ENCODE peak calls at places on chromosomes 13 and 19, in ten cellular contexts. One of them, this sample, is unnamed.

GRCh38 chr13:113869263-113869662 is 5.4 kb upstream of the GAS6 start:
- DNase-seq in adrenal gland: no peak
- DNase-seq in HFFc6: no peak
- DNase-seq in activated B cell treated with CpG ODN at 0.5 μM for 24 hours: no peak
- DNase-seq in uterus: no peak
- DNase-seq in mammary epithelial cell: no peak
- DNase-seq in mesothelial cell of epicardium: no peak
- DNase-seq in colonic mucosa: no peak
- DNase-seq in heart right ventricle: no peak
- DNase-seq in thyroid gland: no peak
- DNase-seq in this sample: no peak

GRCh38 chr13:32594339-32594738 is 8.1 kb downstream of the PDS5B start:
- DNase-seq in adrenal gland: no peak
- DNase-seq in HFFc6: peak
- DNase-seq in activated B cell treated with CpG ODN at 0.5 μM for 24 hours: no peak
- DNase-seq in uterus: no peak
- DNase-seq in mammary epithelial cell: no peak
- DNase-seq in mesothelial cell of epicardium: no peak
- DNase-seq in colonic mucosa: no peak
- DNase-seq in heart right ventricle: no peak
- DNase-seq in thyroid gland: no peak
- DNase-seq in this sample: no peak

GRCh38 chr19:919157-920050 is 2.3 kb downstream of the KISS1R start:
- DNase-seq in adrenal gland: peak
- DNase-seq in HFFc6: no peak
- DNase-seq in activated B cell treated with CpG ODN at 0.5 μM for 24 hours: peak
- DNase-seq in uterus: no peak
- DNase-seq in mammary epithelial cell: peak
- DNase-seq in mesothelial cell of epicardium: no peak
- DNase-seq in colonic mucosa: no peak
- DNase-seq in heart right ventricle: no peak
- DNase-seq in thyroid gland: peak
- DNase-seq in this sample: peak

GRCh38 chr13:100588350-100589177 is at the start of gene GGACT:
- DNase-seq in adrenal gland: peak
- DNase-seq in HFFc6: peak
- DNase-seq in activated B cell treated with CpG ODN at 0.5 μM for 24 hours: peak
- DNase-seq in uterus: peak
- DNase-seq in mammary epithelial cell: peak
- DNase-seq in mesothelial cell of epicardium: peak
- DNase-seq in colonic mucosa: peak
- DNase-seq in heart right ventricle: peak
- DNase-seq in thyroid gland: peak
- DNase-seq in this sample: peak

GRCh38 chr19:6925801-6926751 is 38.7 kb downstream of the ADGRE1 start:
- DNase-seq in adrenal gland: no peak
- DNase-seq in HFFc6: no peak
- DNase-seq in activated B cell treated with CpG ODN at 0.5 μM for 24 hours: no peak
- DNase-seq in uterus: no peak
- DNase-seq in mammary epithelial cell: peak
- DNase-seq in mesothelial cell of epicardium: no peak
- DNase-seq in colonic mucosa: no peak
- DNase-seq in heart right ventricle: no peak
- DNase-seq in thyroid gland: no peak
- DNase-seq in this sample: no peak

GRCh38 chr13:50481936-50482335 is 361.6 kb downstream of the DLEU7 start:
- DNase-seq in adrenal gland: no peak
- DNase-seq in HFFc6: no peak
- DNase-seq in activated B cell treated with CpG ODN at 0.5 μM for 24 hours: no peak
- DNase-seq in uterus: no peak
- DNase-seq in mammary epithelial cell: no peak
- DNase-seq in mesothelial cell of epicardium: no peak
- DNase-seq in colonic mucosa: no peak
- DNase-seq in heart right ventricle: no peak
- DNase-seq in thyroid gland: no peak
- DNase-seq in this sample: no peak

GRCh38 chr19:44803442-44804428 is 5.2 kb upstream of the BCAM start:
- DNase-seq in adrenal gland: no peak
- DNase-seq in HFFc6: no peak
- DNase-seq in activated B cell treated with CpG ODN at 0.5 μM for 24 hours: no peak
- DNase-seq in uterus: no peak
- DNase-seq in mammary epithelial cell: no peak
- DNase-seq in mesothelial cell of epicardium: no peak
- DNase-seq in colonic mucosa: no peak
- DNase-seq in heart right ventricle: no peak
- DNase-seq in thyroid gland: peak
- DNase-seq in this sample: no peak

GRCh38 chr19:40596608-40597328 is 4.4 kb upstream of the LTBP4 start:
- DNase-seq in adrenal gland: peak
- DNase-seq in HFFc6: peak
- DNase-seq in activated B cell treated with CpG ODN at 0.5 μM for 24 hours: no peak
- DNase-seq in uterus: peak
- DNase-seq in mammary epithelial cell: no peak
- DNase-seq in mesothelial cell of epicardium: no peak
- DNase-seq in colonic mucosa: peak
- DNase-seq in heart right ventricle: peak
- DNase-seq in thyroid gland: peak
- DNase-seq in this sample: no peak

GRCh38 chr13:96473463-96474157 is 383.7 kb downstream of the HS6ST3 start:
- DNase-seq in adrenal gland: no peak
- DNase-seq in HFFc6: no peak
- DNase-seq in activated B cell treated with CpG ODN at 0.5 μM for 24 hours: no peak
- DNase-seq in uterus: no peak
- DNase-seq in mammary epithelial cell: no peak
- DNase-seq in mesothelial cell of epicardium: no peak
- DNase-seq in colonic mucosa: no peak
- DNase-seq in heart right ventricle: no peak
- DNase-seq in thyroid gland: no peak
- DNase-seq in this sample: no peak

GRCh38 chr13:85631801-85632200 is 167.4 kb downstream of the SLITRK6 start:
- DNase-seq in adrenal gland: no peak
- DNase-seq in HFFc6: peak
- DNase-seq in activated B cell treated with CpG ODN at 0.5 μM for 24 hours: no peak
- DNase-seq in uterus: no peak
- DNase-seq in mammary epithelial cell: no peak
- DNase-seq in mesothelial cell of epicardium: no peak
- DNase-seq in colonic mucosa: no peak
- DNase-seq in heart right ventricle: no peak
- DNase-seq in thyroid gland: no peak
- DNase-seq in this sample: no peak

GRCh38 chr13:41465215-41465907 is 8.0 kb downstream of the RGCC start:
- DNase-seq in adrenal gland: no peak
- DNase-seq in HFFc6: peak
- DNase-seq in activated B cell treated with CpG ODN at 0.5 μM for 24 hours: peak
- DNase-seq in uterus: no peak
- DNase-seq in mammary epithelial cell: peak
- DNase-seq in mesothelial cell of epicardium: no peak
- DNase-seq in colonic mucosa: peak
- DNase-seq in heart right ventricle: peak
- DNase-seq in thyroid gland: peak
- DNase-seq in this sample: peak

GRCh38 chr13:32234914-32235313 is 80.2 kb downstream of the ZAR1L start:
- DNase-seq in adrenal gland: no peak
- DNase-seq in HFFc6: no peak
- DNase-seq in activated B cell treated with CpG ODN at 0.5 μM for 24 hours: no peak
- DNase-seq in uterus: no peak
- DNase-seq in mammary epithelial cell: no peak
- DNase-seq in mesothelial cell of epicardium: no peak
- DNase-seq in colonic mucosa: no peak
- DNase-seq in heart right ventricle: no peak
- DNase-seq in thyroid gland: no peak
- DNase-seq in this sample: no peak

GRCh38 chr13:23695711-23696512 is 125.7 kb downstream of the TNFRSF19 start:
- DNase-seq in adrenal gland: no peak
- DNase-seq in HFFc6: no peak
- DNase-seq in activated B cell treated with CpG ODN at 0.5 μM for 24 hours: peak
- DNase-seq in uterus: no peak
- DNase-seq in mammary epithelial cell: no peak
- DNase-seq in mesothelial cell of epicardium: no peak
- DNase-seq in colonic mucosa: peak
- DNase-seq in heart right ventricle: peak
- DNase-seq in thyroid gland: peak
- DNase-seq in this sample: peak

GRCh38 chr13:33764716-33765115 is 53.2 kb upstream of the RFC3 start:
- DNase-seq in adrenal gland: no peak
- DNase-seq in HFFc6: no peak
- DNase-seq in activated B cell treated with CpG ODN at 0.5 μM for 24 hours: no peak
- DNase-seq in uterus: no peak
- DNase-seq in mammary epithelial cell: peak
- DNase-seq in mesothelial cell of epicardium: no peak
- DNase-seq in colonic mucosa: no peak
- DNase-seq in heart right ventricle: no peak
- DNase-seq in thyroid gland: peak
- DNase-seq in this sample: no peak
- TF ChIP-seq CTCF in adrenal gland: no peak
- TF ChIP-seq CTCF in HFFc6: no peak
- TF ChIP-seq CTCF in activated B cell treated with CpG ODN at 0.5 μM for 24 hours: no peak
- TF ChIP-seq CTCF in uterus: no peak
- TF ChIP-seq CTCF in mammary epithelial cell: no peak
- TF ChIP-seq CTCF in mesothelial cell of epicardium: no peak
- TF ChIP-seq CTCF in colonic mucosa: no peak
- TF ChIP-seq CTCF in heart right ventricle: no peak
- TF ChIP-seq CTCF in thyroid gland: no peak
- TF ChIP-seq CTCF in this sample: no peak

GRCh38 chr13:94006271-94006670 is 473.2 kb downstream of the DCT start:
- DNase-seq in adrenal gland: no peak
- DNase-seq in HFFc6: no peak
- DNase-seq in activated B cell treated with CpG ODN at 0.5 μM for 24 hours: no peak
- DNase-seq in uterus: no peak
- DNase-seq in mammary epithelial cell: no peak
- DNase-seq in mesothelial cell of epicardium: no peak
- DNase-seq in colonic mucosa: no peak
- DNase-seq in heart right ventricle: no peak
- DNase-seq in thyroid gland: no peak
- DNase-seq in this sample: no peak

GRCh38 chr13:94009696-94010095 is 469.8 kb downstream of the DCT start:
- DNase-seq in adrenal gland: no peak
- DNase-seq in HFFc6: peak
- DNase-seq in activated B cell treated with CpG ODN at 0.5 μM for 24 hours: no peak
- DNase-seq in uterus: no peak
- DNase-seq in mammary epithelial cell: peak
- DNase-seq in mesothelial cell of epicardium: no peak
- DNase-seq in colonic mucosa: no peak
- DNase-seq in heart right ventricle: no peak
- DNase-seq in thyroid gland: no peak
- DNase-seq in this sample: no peak

DNA sequence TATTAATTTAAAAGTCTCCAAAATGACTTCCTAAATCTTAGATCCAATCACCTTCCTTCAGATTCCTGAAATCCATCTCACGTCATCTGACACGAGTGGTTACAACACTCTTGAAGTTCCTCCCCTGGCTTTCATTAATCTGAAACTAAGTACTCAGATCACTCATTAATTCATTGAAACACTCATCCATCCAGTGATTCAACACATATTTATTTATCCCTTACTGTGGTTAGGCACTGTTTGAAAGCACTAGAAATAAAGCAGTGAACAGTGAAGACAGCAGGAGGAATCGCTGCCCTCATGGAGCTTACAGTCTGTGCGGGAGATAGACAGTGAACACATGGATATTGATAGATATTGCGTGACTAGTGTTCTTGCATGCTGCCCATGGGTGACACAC is 472.4 kb downstream of the DCT start:
- DNase-seq in adrenal gland: no peak
- DNase-seq in HFFc6: no peak
- DNase-seq in activated B cell treated with CpG ODN at 0.5 μM for 24 hours: no peak
- DNase-seq in uterus: no peak
- DNase-seq in mammary epithelial cell: no peak
- DNase-seq in mesothelial cell of epicardium: no peak
- DNase-seq in colonic mucosa: no peak
- DNase-seq in heart right ventricle: no peak
- DNase-seq in thyroid gland: no peak
- DNase-seq in this sample: no peak
- TF ChIP-seq CTCF in adrenal gland: no peak
- TF ChIP-seq CTCF in HFFc6: no peak
- TF ChIP-seq CTCF in activated B cell treated with CpG ODN at 0.5 μM for 24 hours: no peak
- TF ChIP-seq CTCF in uterus: no peak
- TF ChIP-seq CTCF in mammary epithelial cell: no peak
- TF ChIP-seq CTCF in mesothelial cell of epicardium: no peak
- TF ChIP-seq CTCF in colonic mucosa: no peak
- TF ChIP-seq CTCF in heart right ventricle: no peak
- TF ChIP-seq CTCF in thyroid gland: no peak
- TF ChIP-seq CTCF in this sample: no peak

GRCh38 chr19:18919086-18919894 is at the start of the genes COPE and DDX49:
- DNase-seq in adrenal gland: peak
- DNase-seq in HFFc6: peak
- DNase-seq in activated B cell treated with CpG ODN at 0.5 μM for 24 hours: peak
- DNase-seq in uterus: peak
- DNase-seq in mammary epithelial cell: peak
- DNase-seq in mesothelial cell of epicardium: peak
- DNase-seq in colonic mucosa: peak
- DNase-seq in heart right ventricle: peak
- DNase-seq in thyroid gland: peak
- DNase-seq in this sample: peak
- TF ChIP-seq CTCF in adrenal gland: peak
- TF ChIP-seq CTCF in HFFc6: peak
- TF ChIP-seq CTCF in activated B cell treated with CpG ODN at 0.5 μM for 24 hours: no peak
- TF ChIP-seq CTCF in uterus: no peak
- TF ChIP-seq CTCF in mammary epithelial cell: peak
- TF ChIP-seq CTCF in mesothelial cell of epicardium: no peak
- TF ChIP-seq CTCF in colonic mucosa: no peak
- TF ChIP-seq CTCF in heart right ventricle: no peak
- TF ChIP-seq CTCF in thyroid gland: no peak
- TF ChIP-seq CTCF in this sample: no peak

DNA sequence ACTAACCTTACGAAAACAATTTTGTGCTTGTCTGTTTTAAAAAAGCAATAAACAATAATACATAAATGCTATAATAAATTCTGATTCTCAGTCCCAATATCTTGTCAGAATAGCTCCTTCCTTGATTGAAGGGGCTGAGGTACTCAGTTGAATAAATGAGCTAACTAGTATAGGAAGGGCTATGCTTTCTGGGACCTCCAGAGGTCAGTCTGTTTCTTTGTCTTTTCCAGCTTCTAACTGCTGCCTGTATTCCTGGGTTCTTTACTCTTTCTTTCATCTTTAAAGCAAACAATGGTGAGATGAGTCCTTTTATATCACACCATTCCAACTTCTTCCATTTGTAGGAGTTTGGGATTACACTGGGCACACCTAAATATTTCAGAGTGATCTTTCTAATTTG is 1297.0 kb upstream of the ATXN8OS start:
- DNase-seq in adrenal gland: no peak
- DNase-seq in HFFc6: no peak
- DNase-seq in activated B cell treated with CpG ODN at 0.5 μM for 24 hours: no peak
- DNase-seq in uterus: no peak
- DNase-seq in mammary epithelial cell: no peak
- DNase-seq in mesothelial cell of epicardium: no peak
- DNase-seq in colonic mucosa: no peak
- DNase-seq in heart right ventricle: no peak
- DNase-seq in thyroid gland: no peak
- DNase-seq in this sample: no peak
- TF ChIP-seq CTCF in adrenal gland: no peak
- TF ChIP-seq CTCF in HFFc6: no peak
- TF ChIP-seq CTCF in activated B cell treated with CpG ODN at 0.5 μM for 24 hours: no peak
- TF ChIP-seq CTCF in uterus: no peak
- TF ChIP-seq CTCF in mammary epithelial cell: no peak
- TF ChIP-seq CTCF in mesothelial cell of epicardium: no peak
- TF ChIP-seq CTCF in colonic mucosa: no peak
- TF ChIP-seq CTCF in heart right ventricle: no peak
- TF ChIP-seq CTCF in thyroid gland: no peak
- TF ChIP-seq CTCF in this sample: no peak